ENCODE peak calls at places on chromosome 10, in eight cellular contexts. G is esophagus muscularis mucosa, R is transverse colon, X is GM23338, A is uterus, B is spleen, D is heart left ventricle, K is cardiac fibroblast. U is an unnamed sample.

GRCh38 chr10:80769700-80770160 is 232.0 kb downstream of the SH2D4B start:
- DNase-seq in G (no peak), R (no peak), X (peak; percentile 5), A (no peak), B (no peak), D (no peak), K (no peak), U (no peak)

GRCh38 chr10:19929466-19930140 is 113.4 kb downstream of the PLXDC2 start:
- DNase-seq in G (no peak), R (no peak), X (no peak), A (peak; percentile 16), B (no peak), D (no peak), K (peak; percentile 70), U (no peak)

GRCh38 chr10:1044146-1044545 is 4.8 kb downstream of the IDI1 start:
- DNase-seq in G (no peak), R (no peak), X (no peak), A (no peak), B (no peak), D (no peak), K (no peak), U (no peak)

GRCh38 chr10:21534611-21535493 is 820 bp downstream of the MLLT10 start:
- DNase-seq in G (no peak), R (peak; percentile 68), X (peak; percentile 79), A (peak; percentile 57), B (peak; percentile 92), D (peak; percentile 80), K (peak; percentile 57), U (peak; percentile 46)

GRCh38 chr10:47115322-47115721 is 184.7 kb upstream of the GDF10 start:
- DNase-seq in G (peak; percentile 64), R (no peak), X (no peak), A (no peak), B (no peak), D (no peak), K (no peak), U (no peak)

GRCh38 chr10:92087750-92088395 is 164.3 kb downstream of the BTAF1 start:
- DNase-seq in G (no peak), R (peak; percentile 69), X (peak; percentile 94), A (peak; percentile 55), B (no peak), D (no peak), K (peak; percentile 85), U (peak; percentile 58)

GRCh38 chr10:124680675-124681074 is 63.5 kb downstream of the FAM53B start:
- DNase-seq in G (no peak), R (peak; percentile 45), X (no peak), A (no peak), B (peak; percentile 88), D (no peak), K (no peak), U (no peak)

GRCh38 chr10:6781133-6781770 is 201.2 kb upstream of the PRKCQ start:
- DNase-seq in G (no peak), R (no peak), X (no peak), A (no peak), B (no peak), D (no peak), K (no peak), U (peak; percentile 12)

GRCh38 chr10:88582411-88582805 is 710 bp downstream of the RNLS start:
- DNase-seq in G (no peak), R (no peak), X (no peak), A (no peak), B (no peak), D (no peak), K (no peak), U (no peak)

GRCh38 chr10:126240483-126240882 is 147.8 kb downstream of the ADAM12 start:
- DNase-seq in G (no peak), R (no peak), X (no peak), A (no peak), B (no peak), D (no peak), K (peak; percentile 20), U (no peak)

GRCh38 chr10:51886438-51887068 is 187.2 kb upstream of the CSTF2T start:
- DNase-seq in G (no peak), R (no peak), X (no peak), A (no peak), B (no peak), D (no peak), K (peak; percentile 48), U (no peak)

GRCh38 chr10:89252225-89252585 is 630 bp upstream of the LIPA start:
- DNase-seq in G (no peak), R (no peak), X (no peak), A (no peak), B (no peak), D (no peak), K (no peak), U (no peak)

GRCh38 chr10:73589538-73590126 is 1.5 kb downstream of the USP54 start:
- DNase-seq in G (no peak), R (no peak), X (no peak), A (no peak), B (no peak), D (no peak), K (peak; percentile 33), U (no peak)

GRCh38 chr10:114879541-114880158 is 58.1 kb downstream of the FHIP2A start:
- DNase-seq in G (no peak), R (peak; percentile 18), X (peak; percentile 75), A (no peak), B (no peak), D (no peak), K (peak; percentile 46), U (no peak)

GRCh38 chr10:28734940-28735759 is 57.8 kb downstream of the BAMBI start:
- DNase-seq in G (no peak), R (no peak), X (no peak), A (peak; percentile 28), B (no peak), D (no peak), K (peak; percentile 88), U (no peak)

GRCh38 chr10:22599048-22599561 is 115.3 kb downstream of the PIP4K2A start:
- DNase-seq in G (no peak), R (no peak), X (no peak), A (no peak), B (no peak), D (no peak), K (peak; percentile 54), U (no peak)

GRCh38 chr10:35300063-35300699 is 36.1 kb upstream of the CCNY start:
- DNase-seq in G (no peak), R (peak; percentile 21), X (no peak), A (no peak), B (peak; percentile 77), D (no peak), K (peak; percentile 32), U (peak; percentile 46)

GRCh38 chr10:117550599-117551321 is 8.2 kb downstream of the EMX2 start:
- DNase-seq in G (no peak), R (no peak), X (peak; percentile 18), A (no peak), B (peak; percentile 52), D (no peak), K (no peak), U (no peak)
- H3K4me3 ChIP-seq in G (no peak overlapping the region), R (no peak overlapping the region), X (no peak overlapping the region), A (peak overlapping the region; percentile 40), B (no peak overlapping the region), D (no peak overlapping the region), K (no peak overlapping the region), U (no peak overlapping the region)

DNA sequence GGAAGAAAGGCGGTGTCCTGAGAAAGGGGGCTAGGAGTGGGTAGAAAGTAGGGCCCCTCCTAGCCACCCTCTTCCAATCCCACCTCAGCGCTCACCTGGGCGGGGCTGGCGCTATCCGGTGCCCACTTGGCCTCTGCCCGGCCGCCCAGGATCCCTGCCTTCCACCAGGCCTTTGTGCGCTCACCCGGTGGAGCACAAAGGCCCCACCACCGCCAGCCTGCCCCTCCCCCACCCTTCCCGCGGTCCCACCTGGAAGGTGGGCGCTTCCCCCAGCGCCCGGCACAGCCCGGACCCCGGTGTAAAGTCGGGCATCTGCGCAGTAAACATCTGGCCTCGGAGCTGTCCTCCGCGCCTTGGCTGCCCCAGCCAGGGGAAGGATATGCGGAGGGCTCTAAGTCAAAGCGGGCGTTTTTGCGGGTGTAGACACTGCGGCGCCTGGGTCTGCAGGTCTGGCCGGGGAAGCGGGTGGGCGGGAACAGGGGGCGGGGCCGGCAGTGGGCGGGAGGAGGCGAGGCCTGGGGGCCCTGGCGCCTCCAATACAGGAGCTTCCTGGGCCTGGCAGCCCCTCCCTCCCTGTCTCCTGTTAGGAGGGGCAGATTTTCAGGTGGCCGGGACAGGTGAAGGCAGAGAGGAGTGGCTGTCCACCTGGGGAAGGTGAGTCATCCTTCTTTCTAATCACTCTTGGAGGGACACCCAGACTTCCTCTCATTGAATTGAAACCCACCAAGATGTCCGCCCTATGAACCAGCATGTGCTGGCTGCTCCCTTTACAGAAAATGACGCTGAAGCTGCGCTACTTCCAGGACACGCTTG is 49.3 kb downstream of the PNLIPRP2 start:
- DNase-seq in G (no peak), R (peak; percentile 47), X (peak; percentile 92), A (no peak), B (no peak), D (no peak), K (peak; percentile 8), U (no peak)
- H3K4me3 ChIP-seq in G (peak overlapping the region; percentile 43), R (peak overlapping the region; percentile 16), X (peak overlapping the region; percentile 90), A (no peak overlapping the region), B (no peak overlapping the region), D (no peak overlapping the region), K (no peak overlapping the region), U (no peak overlapping the region)

DNA sequence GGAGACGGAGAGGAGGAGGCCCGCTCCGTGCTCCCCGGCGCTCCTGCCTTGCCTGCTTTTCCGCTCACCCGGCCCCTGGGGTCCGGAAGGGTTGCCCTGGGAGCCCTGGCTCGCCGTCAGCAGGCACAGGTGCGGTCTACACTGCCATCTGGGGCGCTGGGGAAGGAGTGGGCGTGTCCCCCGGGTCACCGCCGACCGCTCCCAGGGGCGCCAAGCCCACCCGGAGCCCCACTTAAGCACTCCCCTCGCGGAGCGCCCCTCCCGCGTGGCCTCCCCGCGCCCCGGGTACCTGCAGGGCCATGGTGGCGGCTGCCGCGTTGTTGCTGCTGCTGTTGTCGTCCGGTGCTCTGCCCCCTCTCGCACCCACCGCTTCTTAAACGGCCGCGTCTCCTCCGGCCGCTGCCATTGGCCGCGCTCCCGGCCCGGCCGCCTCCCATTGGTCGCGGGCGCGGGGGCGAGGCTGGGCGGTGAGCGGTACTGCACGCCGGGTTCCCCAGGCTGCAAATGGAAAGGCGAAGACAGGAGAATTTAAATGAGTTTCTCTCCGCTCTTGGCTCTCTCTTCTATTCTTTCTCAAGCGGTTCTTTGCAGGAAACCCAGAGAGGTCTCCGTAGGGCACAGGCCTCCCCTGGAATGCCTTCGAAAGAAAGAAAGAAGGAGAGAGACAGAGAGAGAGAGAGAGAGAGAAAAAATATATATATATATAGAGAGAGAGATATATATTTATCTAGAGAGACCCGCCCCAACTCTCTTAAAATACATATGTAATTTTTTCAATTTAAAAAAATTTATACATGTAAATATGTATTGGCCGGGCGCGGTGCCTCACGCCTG is at the start of gene ACBD7:
- DNase-seq in G (no peak), R (peak; percentile 80), X (peak; percentile 94), A (peak; percentile 71), B (peak; percentile 93), D (peak; percentile 88), K (peak; percentile 81), U (peak; percentile 87)
- H3K4me3 ChIP-seq in G (peak within 1 kb of the TSS; percentile 58), R (peak within 1 kb of the TSS; percentile 41), X (peak within 1 kb of the TSS; percentile 61), A (peak within 1 kb of the TSS; percentile 38), B (peak within 1 kb of the TSS; percentile 57), D (peak within 1 kb of the TSS; percentile 20), K (peak within 1 kb of the TSS; percentile 60), U (peak within 1 kb of the TSS; percentile 62)

DNA sequence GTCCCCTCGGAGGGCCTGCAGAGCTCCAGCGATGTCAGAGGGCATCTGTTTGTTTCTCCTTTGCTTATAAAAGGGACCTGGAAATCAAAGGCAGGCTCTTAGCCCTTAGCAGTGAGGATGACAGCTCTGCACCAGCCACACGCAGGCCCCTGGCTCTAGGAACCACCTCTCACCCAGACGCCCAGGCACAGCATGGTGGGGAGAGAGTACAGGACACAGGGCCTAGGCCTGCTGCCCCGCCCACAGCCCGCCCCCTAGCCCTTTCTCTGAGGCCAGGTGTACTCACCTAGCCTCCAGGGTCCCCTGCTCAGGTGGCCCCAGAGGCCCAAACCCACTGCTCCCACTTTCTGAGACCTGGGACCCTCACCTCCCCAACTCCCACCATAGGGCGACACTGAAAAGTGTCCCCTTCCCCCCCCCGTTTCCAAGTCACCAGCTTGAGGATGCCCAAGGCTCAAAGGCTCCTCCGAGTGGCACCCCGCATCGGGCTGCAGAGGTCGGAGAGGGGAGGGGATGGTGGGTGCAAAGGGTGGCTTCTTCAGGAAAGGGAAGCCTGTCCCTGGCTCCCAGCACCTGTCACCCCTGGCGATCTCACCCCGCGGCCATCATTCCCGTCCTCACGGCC is 697 bp upstream of the SLC18A2 start:
- DNase-seq in G (no peak), R (no peak), X (peak; percentile 77), A (no peak), B (no peak), D (no peak), K (no peak), U (no peak)
- H3K4me3 ChIP-seq in G (no peak overlapping the region), R (no peak overlapping the region), X (peak overlapping the region; percentile 77), A (no peak overlapping the region), B (no peak overlapping the region), D (no peak overlapping the region), K (no peak overlapping the region), U (no peak overlapping the region)

U was measured in GM06990.